ENCODE peak calls at places on chromosomes 2 and 18, in six cellular contexts. E, D, B, X, I and K are unnamed samples.

GRCh38 chr18:1047406-1047805 is 142.7 kb downstream of the ADCYAP1 start:
- DNase-seq in E (no peak), D (no peak), B (no peak), X (no peak), I (no peak), K (no peak)

GRCh38 chr2:234496835-234497591 is at the start of gene ARL4C:
- DNase-seq in E (peak), D (peak), B (peak), X (peak), I (peak), K (peak)

GRCh38 chr2:204542967-204543608 is 2.2 kb upstream of the PARD3B start:
- DNase-seq in E (no peak), D (peak), B (no peak), X (no peak), I (no peak), K (no peak)

GRCh38 chr18:13026583-13027270 is 35.6 kb downstream of the CEP192 start:
- DNase-seq in E (no peak), D (no peak), B (no peak), X (no peak), I (no peak), K (no peak)

GRCh38 chr2:102708847-102709559 is 52.8 kb upstream of the TMEM182 start:
- DNase-seq in E (no peak), D (no peak), B (no peak), X (no peak), I (peak), K (no peak)

GRCh38 chr2:172813314-172813888 is 77.8 kb downstream of the RAPGEF4 start:
- DNase-seq in E (no peak), D (no peak), B (no peak), X (no peak), I (peak), K (no peak)

GRCh38 chr2:136530154-136530553 is 235.2 kb upstream of the THSD7B start:
- DNase-seq in E (no peak), D (no peak), B (no peak), X (no peak), I (no peak), K (no peak)

GRCh38 chr2:8892149-8892548 is 54.7 kb upstream of the KIDINS220 start:
- DNase-seq in E (no peak), D (no peak), B (no peak), X (no peak), I (no peak), K (peak)

GRCh38 chr2:127055786-127056076 is 51.2 kb downstream of the BIN1 start:
- DNase-seq in E (no peak), D (no peak), B (no peak), X (no peak), I (no peak), K (no peak)

GRCh38 chr2:172863341-172863740 is 127.7 kb downstream of the RAPGEF4 start:
- DNase-seq in E (no peak), D (no peak), B (no peak), X (no peak), I (no peak), K (no peak)

GRCh38 chr2:216651370-216651881 is 18.2 kb downstream of the IGFBP2 start:
- DNase-seq in E (no peak), D (no peak), B (no peak), X (no peak), I (no peak), K (no peak)

GRCh38 chr2:103423100-103423499 is 661.3 kb downstream of the TMEM182 start:
- DNase-seq in E (no peak), D (no peak), B (no peak), X (no peak), I (no peak), K (no peak)

GRCh38 chr18:70195852-70196434 is 9.5 kb downstream of the RTTN start:
- DNase-seq in E (no peak), D (no peak), B (peak), X (peak), I (peak), K (peak)

GRCh38 chr18:28161608-28162599 is 15.0 kb downstream of the CDH2 start:
- DNase-seq in E (no peak), D (no peak), B (no peak), X (no peak), I (peak), K (no peak)

GRCh38 chr2:71923887-71924533 is 223.7 kb downstream of the CYP26B1 start:
- DNase-seq in E (no peak), D (peak), B (peak), X (peak), I (peak), K (peak)

GRCh38 chr2:239307921-239308620 is 92.7 kb downstream of the HDAC4 start:
- DNase-seq in E (no peak), D (peak), B (peak), X (no peak), I (no peak), K (no peak)

GRCh38 chr2:9378433-9379371 is 44.6 kb downstream of the ITGB1BP1 start:
- DNase-seq in E (no peak), D (peak), B (peak), X (no peak), I (peak), K (no peak)

GRCh38 chr2:128317186-128317897 is 1.3 kb downstream of the HS6ST1 start:
- DNase-seq in E (peak), D (no peak), B (peak), X (peak), I (no peak), K (peak)

GRCh38 chr2:196409376-196409775 is 230.1 kb upstream of the CCDC150 start:
- DNase-seq in E (no peak), D (no peak), B (no peak), X (no peak), I (no peak), K (no peak)
- TF ChIP-seq POLR2A in E (no peak), D (no peak), B (no peak), X (no peak), I (no peak), K (no peak)

DNA sequence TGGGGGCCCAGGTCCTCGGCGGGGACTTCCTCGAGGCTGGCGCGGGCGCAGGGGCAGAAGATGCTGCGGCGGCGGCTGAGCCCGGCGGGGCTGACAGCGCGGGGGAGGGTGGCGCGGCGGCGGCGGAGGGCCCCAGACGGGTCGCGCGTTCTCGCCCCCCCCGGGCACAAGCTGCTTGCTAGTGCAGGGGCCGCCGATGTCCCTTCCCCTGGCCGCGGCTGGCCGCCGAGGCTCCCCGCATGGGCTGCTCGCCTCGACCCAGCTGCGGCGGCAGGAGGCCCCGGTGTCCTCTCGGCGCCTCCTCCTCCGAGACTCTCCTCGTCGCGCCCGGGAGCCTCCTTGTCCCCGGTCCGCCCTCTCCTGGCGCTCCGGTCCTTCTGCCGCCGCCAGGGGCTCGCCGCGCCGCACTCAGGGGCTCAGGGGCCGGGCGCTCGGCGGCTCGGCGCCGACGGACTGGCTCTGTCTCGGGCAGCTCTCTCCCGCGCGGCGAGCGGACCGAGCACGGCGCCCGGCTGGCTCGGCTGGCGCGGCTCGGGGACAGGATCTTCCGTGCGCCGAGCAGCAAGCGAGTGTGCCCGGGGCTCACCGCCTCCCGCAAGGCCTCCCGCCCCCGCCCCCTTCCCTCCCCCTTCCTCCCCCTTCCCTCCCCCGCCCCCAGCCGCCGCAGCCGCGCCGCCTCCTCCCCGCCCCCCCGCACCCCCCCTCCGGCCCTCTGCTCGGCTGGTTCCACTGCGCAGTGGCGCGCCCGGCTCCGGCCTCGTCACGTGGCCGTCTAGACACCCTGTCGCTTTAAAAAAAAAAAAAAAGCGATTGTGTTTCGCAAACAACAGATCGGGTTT is 902 bp upstream of the SMAD7 start:
- DNase-seq in E (peak), D (peak), B (peak), X (peak), I (peak), K (peak)
- TF ChIP-seq POLR2A in E (no peak), D (peak), B (peak), X (no peak), I (peak), K (no peak)

GRCh38 chr2:175687465-175687864 is 314.6 kb downstream of the LNPK start:
- DNase-seq in E (no peak), D (no peak), B (no peak), X (no peak), I (no peak), K (no peak)

GRCh38 chr2:175688241-175688640 is 313.8 kb downstream of the LNPK start:
- DNase-seq in E (no peak), D (no peak), B (no peak), X (no peak), I (no peak), K (no peak)

GRCh38 chr2:175686002-175686401 is 316.1 kb downstream of the LNPK start:
- DNase-seq in E (no peak), D (no peak), B (no peak), X (no peak), I (no peak), K (no peak)

GRCh38 chr2:175684466-175684865 is 317.6 kb downstream of the LNPK start:
- DNase-seq in E (no peak), D (no peak), B (no peak), X (no peak), I (no peak), K (no peak)

GRCh38 chr2:175690113-175690716 is 311.9 kb downstream of the LNPK start:
- DNase-seq in E (no peak), D (no peak), B (peak), X (peak), I (peak), K (peak)
- TF ChIP-seq POLR2A in E (no peak), D (no peak), B (no peak), X (no peak), I (no peak), K (no peak)

GRCh38 chr2:86176583-86176982 is 18.7 kb downstream of the IMMT start:
- DNase-seq in E (no peak), D (no peak), B (no peak), X (no peak), I (no peak), K (no peak)

GRCh38 chr2:86175866-86176265 is 19.4 kb downstream of the IMMT start:
- DNase-seq in E (no peak), D (no peak), B (no peak), X (no peak), I (no peak), K (no peak)

GRCh38 chr2:86172610-86173009 is 22.7 kb downstream of the IMMT start:
- DNase-seq in E (no peak), D (no peak), B (no peak), X (no peak), I (no peak), K (no peak)

GRCh38 chr2:86170449-86170848 is 24.8 kb downstream of the IMMT start:
- DNase-seq in E (no peak), D (no peak), B (no peak), X (no peak), I (no peak), K (no peak)

DNA sequence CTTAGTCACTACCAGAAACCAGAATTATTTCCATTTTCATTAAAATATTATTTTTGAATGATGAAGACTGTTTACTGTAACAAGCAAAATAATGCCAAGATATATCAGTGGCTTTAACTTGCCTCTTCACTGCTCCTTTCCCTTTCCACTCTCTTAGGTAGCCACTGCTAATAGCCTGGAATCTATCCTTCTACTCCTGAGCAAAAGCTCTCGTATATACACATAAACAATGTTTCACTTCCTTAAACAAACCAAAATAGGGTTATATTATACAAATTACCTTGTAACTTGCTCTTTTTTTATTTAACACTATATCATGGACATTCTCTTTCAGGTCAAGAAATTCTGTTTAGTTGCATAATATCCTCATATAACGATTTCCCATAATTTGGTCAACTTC is 20.8 kb downstream of the IMMT start:
- DNase-seq in E (no peak), D (no peak), B (no peak), X (no peak), I (no peak), K (no peak)
- TF ChIP-seq POLR2A in E (no peak), D (no peak), B (no peak), X (no peak), I (no peak), K (no peak)

GRCh38 chr2:69013123-69013836 is at the start of gene ANTXR1:
- DNase-seq in E (peak), D (peak), B (peak), X (no peak), I (peak), K (no peak)
- TF ChIP-seq POLR2A in E (no peak), D (no peak), B (peak), X (no peak), I (peak), K (no peak)